ENCODE peak calls at places on chromosomes 5 and 9, in nine cellular contexts. Z is fibroblast of mammary gland, F is NB4, B is mammary epithelial cell, N is choroid plexus epithelial cell, J is AG04450, T is GM23338, P is IMR-90, V is ovary. E is an unnamed sample.

GRCh38 chr5:163653526-163653925 is 148.1 kb downstream of the MAT2B start:
- DNase-seq in Z (no peak), F (no peak), B (no peak), N (no peak), J (no peak), T (no peak), P (no peak), V (no peak), E (no peak)

GRCh38 chr9:72703574-72703973 is 182.2 kb downstream of the TMC1 start:
- DNase-seq in Z (peak), F (no peak), B (no peak), N (peak), J (no peak), T (no peak), P (peak), V (no peak), E (no peak)

GRCh38 chr5:172302047-172302710 is 18.6 kb upstream of the UBTD2 start:
- DNase-seq in Z (no peak), F (no peak), B (no peak), N (no peak), J (no peak), T (no peak), P (no peak), V (no peak), E (no peak)

GRCh38 chr9:19087601-19088000 is 15.1 kb downstream of the HAUS6 start:
- DNase-seq in Z (peak), F (peak), B (peak), N (peak), J (peak), T (no peak), P (peak), V (peak), E (no peak)

GRCh38 chr9:70924905-70925547 is 196.4 kb downstream of the TRPM3 start:
- DNase-seq in Z (peak), F (peak), B (peak), N (peak), J (peak), T (peak), P (peak), V (no peak), E (peak)

GRCh38 chr9:128127568-128127989 is at the start of gene PTGES2:
- DNase-seq in Z (peak), F (peak), B (peak), N (peak), J (peak), T (peak), P (peak), V (peak), E (peak)

GRCh38 chr5:178376906-178377582 is 144.4 kb upstream of the PHYKPL start:
- DNase-seq in Z (no peak), F (no peak), B (no peak), N (no peak), J (no peak), T (no peak), P (peak), V (no peak), E (no peak)

GRCh38 chr5:56670916-56671315 is 144.4 kb upstream of the MAP3K1 start:
- DNase-seq in Z (peak), F (no peak), B (no peak), N (no peak), J (no peak), T (no peak), P (peak), V (no peak), E (no peak)

GRCh38 chr5:126464959-126465358 is 41.8 kb downstream of the GRAMD2B start:
- DNase-seq in Z (no peak), F (no peak), B (no peak), N (no peak), J (no peak), T (no peak), P (no peak), V (no peak), E (no peak)

GRCh38 chr5:138901716-138902115 is 26.6 kb upstream of the LRRTM2 start:
- DNase-seq in Z (no peak), F (peak), B (no peak), N (no peak), J (no peak), T (no peak), P (no peak), V (no peak), E (no peak)

GRCh38 chr9:2663486-2663885 is 41.9 kb downstream of the VLDLR start:
- DNase-seq in Z (no peak), F (no peak), B (no peak), N (no peak), J (no peak), T (no peak), P (no peak), V (no peak), E (no peak)

GRCh38 chr9:95497772-95498171 is 19.0 kb downstream of the PTCH1 start:
- DNase-seq in Z (no peak), F (no peak), B (no peak), N (peak), J (peak), T (no peak), P (peak), V (no peak), E (no peak)

GRCh38 chr9:120779227-120779626 is 14.0 kb downstream of the FBXW2 start:
- DNase-seq in Z (no peak), F (no peak), B (no peak), N (no peak), J (no peak), T (no peak), P (no peak), V (no peak), E (no peak)

GRCh38 chr5:126370796-126371718 is 52.2 kb upstream of the GRAMD2B start:
- DNase-seq in Z (peak), F (no peak), B (peak), N (peak), J (no peak), T (peak), P (peak), V (no peak), E (peak)

GRCh38 chr9:134453776-134454175 is 127.5 kb downstream of the RXRA start:
- DNase-seq in Z (no peak), F (no peak), B (no peak), N (no peak), J (no peak), T (no peak), P (no peak), V (no peak), E (no peak)

GRCh38 chr5:132819468-132819867 is 6.4 kb downstream of the SOWAHA start:
- DNase-seq in Z (no peak), F (no peak), B (no peak), N (no peak), J (no peak), T (peak), P (no peak), V (no peak), E (no peak)

GRCh38 chr9:111743275-111743674 is 51.5 kb downstream of the SHOC1 start:
- DNase-seq in Z (peak), F (peak), B (peak), N (peak), J (peak), T (no peak), P (peak), V (no peak), E (peak)

GRCh38 chr9:88072831-88073365 is 65.4 kb downstream of the SPATA31C2 start:
- DNase-seq in Z (no peak), F (no peak), B (peak), N (no peak), J (no peak), T (no peak), P (no peak), V (no peak), E (peak)

GRCh38 chr9:88074931-88075330 is 63.3 kb downstream of the SPATA31C2 start:
- DNase-seq in Z (no peak), F (no peak), B (no peak), N (no peak), J (no peak), T (no peak), P (no peak), V (no peak), E (no peak)

GRCh38 chr9:88075966-88076285 is 62.3 kb downstream of the SPATA31C2 start:
- DNase-seq in Z (no peak), F (no peak), B (no peak), N (peak), J (no peak), T (no peak), P (no peak), V (no peak), E (no peak)

GRCh38 chr9:88077071-88077617 is 61.1 kb downstream of the SPATA31C2 start:
- DNase-seq in Z (no peak), F (no peak), B (peak), N (peak), J (no peak), T (peak), P (no peak), V (no peak), E (no peak)

GRCh38 chr9:88076286-88077070 is 61.8 kb downstream of the SPATA31C2 start:
- DNase-seq in Z (peak), F (peak), B (peak), N (peak), J (peak), T (peak), P (peak), V (peak), E (peak)
- TF ChIP-seq CTCF in Z (peak), F (no peak), B (no peak), N (peak), J (peak), T (peak), P (no peak), V (no peak), E (peak)

GRCh38 chr5:150653145-150653761 is 7.8 kb upstream of the MYOZ3 start:
- DNase-seq in Z (peak), F (no peak), B (no peak), N (peak), J (no peak), T (no peak), P (peak), V (no peak), E (no peak)
- TF ChIP-seq CTCF in Z (peak), F (no peak), B (peak), N (peak), J (peak), T (no peak), P (peak), V (peak), E (peak)

GRCh38 chr5:51416149-51416548 is 32.9 kb downstream of the ISL1 start:
- DNase-seq in Z (no peak), F (peak), B (no peak), N (no peak), J (no peak), T (no peak), P (no peak), V (no peak), E (no peak)
- TF ChIP-seq CTCF in Z (no peak), F (no peak), B (no peak), N (no peak), J (no peak), T (peak), P (no peak), V (no peak), E (peak)

DNA sequence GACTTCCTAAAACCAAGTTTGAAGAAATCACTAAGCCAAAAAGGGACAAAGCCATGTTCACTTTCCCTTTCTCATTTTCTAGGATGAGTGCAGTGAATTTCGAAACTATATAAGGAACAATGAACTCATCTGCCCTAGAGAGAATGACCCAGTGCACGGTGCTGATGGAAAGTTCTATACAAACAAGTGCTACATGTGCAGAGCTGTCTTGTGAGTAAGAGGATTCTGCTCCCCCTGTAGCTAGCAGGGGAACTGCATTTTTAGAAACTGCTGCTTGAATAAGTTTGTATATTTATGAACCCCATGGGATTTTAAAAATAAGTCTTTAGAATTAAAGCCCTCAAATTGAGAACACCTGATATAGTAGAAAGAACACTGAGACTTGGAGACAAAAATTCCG is 42.7 kb upstream of the SPINK14 start:
- DNase-seq in Z (peak), F (peak), B (peak), N (peak), J (no peak), T (peak), P (peak), V (no peak), E (peak)
- TF ChIP-seq CTCF in Z (peak), F (no peak), B (peak), N (peak), J (peak), T (no peak), P (no peak), V (no peak), E (peak)

DNA sequence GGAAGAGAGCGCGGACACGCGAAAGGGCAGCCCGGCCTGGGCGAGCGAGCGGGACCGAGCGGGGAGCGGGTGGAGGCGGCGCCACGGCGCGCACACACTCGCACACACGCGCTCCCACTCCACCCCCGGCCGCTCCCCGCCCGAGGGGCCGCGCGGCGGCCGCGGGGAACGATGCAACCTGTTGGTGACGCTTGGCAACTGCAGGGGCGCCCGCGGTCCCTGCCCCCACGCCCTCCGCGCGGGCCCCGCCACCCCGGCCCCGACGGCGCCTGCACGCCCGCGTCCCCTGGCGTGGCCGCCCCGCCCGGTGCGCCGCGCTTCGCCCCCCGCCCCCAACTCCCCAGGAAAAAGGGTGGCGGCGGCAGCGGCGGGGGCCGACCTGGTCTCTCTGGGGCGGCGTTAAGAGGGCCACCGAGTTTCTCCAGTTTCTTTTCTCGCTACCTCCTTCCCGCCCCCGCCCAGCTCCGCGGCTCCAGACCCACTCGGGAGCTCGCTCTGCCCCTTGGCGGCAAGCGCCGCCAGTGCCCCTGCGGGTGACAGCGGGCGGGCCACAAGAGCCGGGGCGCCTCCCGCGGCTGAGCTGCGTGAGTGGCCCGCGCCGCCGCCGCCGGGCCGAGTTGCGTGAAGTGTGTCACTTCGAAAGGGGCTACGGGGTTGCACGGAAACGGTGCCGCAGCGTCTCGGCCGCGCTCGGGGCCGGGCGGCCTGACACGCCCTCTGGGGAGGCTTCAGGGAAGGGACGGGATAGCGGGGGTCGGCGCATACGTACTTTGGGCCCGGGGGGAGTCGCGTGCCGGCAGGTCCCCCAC is at the start of gene NR3C1:
- DNase-seq in Z (peak), F (peak), B (peak), N (peak), J (peak), T (peak), P (peak), V (peak), E (no peak)
- TF ChIP-seq CTCF in Z (peak), F (peak), B (peak), N (peak), J (peak), T (peak), P (peak), V (peak), E (peak)

GRCh38 chr5:6831678-6832077 is 118.4 kb downstream of the TENT4A start:
- DNase-seq in Z (no peak), F (no peak), B (no peak), N (no peak), J (no peak), T (no peak), P (no peak), V (no peak), E (no peak)
- TF ChIP-seq CTCF in Z (no peak), F (no peak), B (no peak), N (no peak), J (no peak), T (no peak), P (no peak), V (no peak), E (no peak)

DNA sequence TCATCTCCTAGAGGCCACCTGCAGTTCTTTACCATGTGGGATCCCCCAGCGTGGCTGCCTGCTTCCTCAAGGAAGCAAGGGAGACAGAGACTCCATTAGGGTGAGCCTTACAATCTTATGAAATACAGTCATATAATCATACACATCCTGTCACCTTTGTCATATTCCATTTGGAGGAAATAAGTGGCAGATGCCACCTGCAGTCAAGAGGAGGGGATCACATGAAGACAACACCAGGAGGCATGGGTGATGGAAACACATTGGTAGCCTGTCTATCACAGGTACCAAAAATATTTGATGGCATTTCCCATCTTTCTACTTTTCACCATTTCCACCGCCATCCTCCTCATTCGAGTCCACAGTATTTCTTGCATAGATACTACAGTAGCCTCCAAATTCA is 15.3 kb upstream of the ERAP1 start:
- DNase-seq in Z (no peak), F (no peak), B (no peak), N (no peak), J (no peak), T (no peak), P (no peak), V (no peak), E (no peak)
- TF ChIP-seq CTCF in Z (no peak), F (no peak), B (no peak), N (no peak), J (no peak), T (peak), P (no peak), V (no peak), E (peak)

DNA sequence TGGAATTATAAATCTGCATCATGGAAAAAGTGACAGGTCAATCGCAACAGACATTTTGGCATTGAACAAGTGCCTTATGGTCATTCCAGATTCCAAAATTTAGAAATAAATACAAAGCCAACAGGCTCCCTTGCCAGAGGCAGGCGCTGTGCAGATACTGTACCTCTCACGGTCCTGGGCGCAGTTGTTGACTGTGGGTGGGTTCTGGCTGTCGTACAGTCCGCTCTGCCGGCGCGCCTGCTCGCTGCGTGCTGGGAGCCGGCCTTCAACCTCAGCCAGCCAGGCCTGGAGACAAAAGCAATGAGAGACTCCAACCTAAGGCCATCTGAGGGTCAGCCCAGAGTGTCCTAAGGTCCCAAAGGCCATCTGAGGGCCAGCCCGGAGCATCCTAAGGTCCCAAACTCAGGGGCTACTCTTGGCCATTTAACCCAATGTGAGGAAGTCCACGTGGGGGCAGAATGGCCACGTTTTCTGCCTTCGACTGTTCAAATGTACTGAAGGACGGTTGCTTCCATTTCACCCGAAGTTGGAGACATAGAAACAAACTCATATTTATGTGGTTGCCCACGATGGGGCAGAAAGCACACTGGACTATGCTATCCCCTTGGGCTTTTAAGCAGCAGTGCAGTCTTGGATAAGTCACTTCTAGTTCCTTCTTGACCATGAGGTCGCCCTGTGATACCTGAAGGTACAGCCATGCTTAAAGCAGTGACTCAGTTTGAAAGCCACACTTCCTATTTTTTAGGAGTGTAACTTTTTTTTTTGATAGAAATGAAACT is 65.2 kb downstream of the USP20 start:
- DNase-seq in Z (no peak), F (peak), B (no peak), N (no peak), J (no peak), T (no peak), P (no peak), V (no peak), E (no peak)
- TF ChIP-seq CTCF in Z (no peak), F (no peak), B (no peak), N (no peak), J (no peak), T (peak), P (no peak), V (no peak), E (no peak)